ENCODE peak calls at places on chromosome 12, in four cellular contexts. B is NCI-H510A, S is ELF-1, R is progenitor cell of endocrine pancreas. K is an unnamed sample.
A peak's percentile ranks its signal among the peaks of the same experiment; 100 is the strongest.

GRCh38 chr12:13205809-13206559 is 9.5 kb downstream of the EMP1 start:
- DNase-seq in B (no peak), R (no peak), S (no peak), K (no peak)

GRCh38 chr12:89636776-89637160 is 71.9 kb downstream of the ATP2B1 start:
- DNase-seq in B (no peak), S (no peak), R (no peak), K (no peak)

GRCh38 chr12:66131067-66131688 is 628 bp upstream of the LLPH start:
- DNase-seq in S (no peak), B (no peak), R (no peak), K (no peak)

GRCh38 chr12:3973939-3974644 is 100.9 kb upstream of the PARP11 start:
- DNase-seq in B (no peak), S (no peak), R (no peak), K (no peak)

GRCh38 chr12:92603741-92604432 is 98.9 kb upstream of the PLEKHG7 start:
- DNase-seq in S (no peak), B (no peak), R (no peak), K (no peak)

GRCh38 chr12:118513554-118513953 is 137.2 kb downstream of the SUDS3 start:
- DNase-seq in B (no peak), S (no peak), R (no peak), K (no peak)

GRCh38 chr12:111434680-111435338 is 29.1 kb downstream of the SH2B3 start:
- DNase-seq in S (no peak), R (no peak), B (peak; percentile 25), K (peak; percentile 41)

GRCh38 chr12:76123301-76124212 is 39.1 kb upstream of the NAP1L1 start:
- DNase-seq in B (no peak), R (no peak), S (no peak), K (peak; percentile 12)

GRCh38 chr12:29255061-29255460 is 106.0 kb downstream of the FAR2 start:
- DNase-seq in B (no peak), S (no peak), R (no peak), K (no peak)

GRCh38 chr12:114361992-114362391 is 44.0 kb downstream of the TBX5 start:
- DNase-seq in B (no peak), R (no peak), S (no peak), K (no peak)

GRCh38 chr12:52800259-52800917 is 4.5 kb upstream of the KRT3 start:
- DNase-seq in S (no peak), R (no peak), B (no peak), K (no peak)

GRCh38 chr12:107196681-107197080 is 103.3 kb upstream of the CRY1 start:
- DNase-seq in B (no peak), S (no peak), R (no peak), K (no peak)

GRCh38 chr12:107457536-107457935 is 228.1 kb upstream of the PWP1 start:
- DNase-seq in B (no peak), R (no peak), S (no peak), K (no peak)

GRCh38 chr12:56267443-56268071 is 815 bp downstream of the COQ10A start:
- DNase-seq in S (peak; percentile 62), B (no peak), R (no peak), K (peak; percentile 58)

GRCh38 chr12:62832027-62832426 is 102.9 kb downstream of the PPM1H start:
- DNase-seq in S (no peak), R (no peak), B (no peak), K (no peak)

GRCh38 chr12:102406033-102406584 is 74.3 kb downstream of the IGF1 start:
- DNase-seq in S (no peak), R (no peak), B (peak; percentile 90), K (no peak)

GRCh38 chr12:55955800-55956508 is 9.9 kb downstream of the PMEL start:
- DNase-seq in B (no peak), R (no peak), S (peak; percentile 87), K (peak; percentile 54)

GRCh38 chr12:109972821-109973220 is 23.3 kb downstream of the GIT2 start:
- DNase-seq in B (no peak), R (no peak), S (no peak), K (no peak)

GRCh38 chr12:47828967-47829482 is 9.3 kb upstream of the HDAC7 start:
- DNase-seq in S (peak; percentile 82), B (no peak), R (no peak), K (peak; percentile 76)

GRCh38 chr12:79016181-79016580 is 151.6 kb downstream of the SYT1 start:
- DNase-seq in S (no peak), R (no peak), B (peak; percentile 73), K (no peak)

GRCh38 chr12:68560823-68561422 is 49.8 kb upstream of the RAP1B start:
- DNase-seq in B (no peak), S (no peak), R (no peak), K (no peak)

GRCh38 chr12:3671330-3672112 is 81.4 kb downstream of the CRACR2A start:
- DNase-seq in R (no peak), B (no peak), S (peak; percentile 42), K (no peak)

GRCh38 chr12:117213295-117213808 is 23.1 kb upstream of the FBXO21 start:
- DNase-seq in S (no peak), R (no peak), B (no peak), K (no peak)

GRCh38 chr12:1928439-1929121 is 10.1 kb upstream of the CACNA2D4 start:
- DNase-seq in B (no peak), R (peak; percentile 8), S (no peak), K (no peak)

GRCh38 chr12:121925361-121925725 is 7.0 kb downstream of the CFAP251 start:
- DNase-seq in R (no peak), S (no peak), B (no peak), K (no peak)

GRCh38 chr12:22416831-22417230 is 82.3 kb upstream of the ST8SIA1 start:
- DNase-seq in S (no peak), R (no peak), B (no peak), K (no peak)

GRCh38 chr12:85866929-85867776 is 6.9 kb upstream of the NTS start:
- DNase-seq in R (no peak), B (no peak), S (peak; percentile 50), K (peak; percentile 76)

GRCh38 chr12:117105902-117106301 is 6.7 kb upstream of the TESC start:
- DNase-seq in S (no peak), B (peak; percentile 94), R (no peak), K (no peak)

GRCh38 chr12:129393357-129393937 is 510.4 kb downstream of the TMEM132D start:
- DNase-seq in B (no peak), S (peak; percentile 3), R (no peak), K (no peak)

K was measured in GM23338.